ENCODE peak calls at places on chromosomes 3 and 15, in ten cellular contexts. D, M, B, J, C, Y, T, G, I and E are unnamed samples.

GRCh38 chr15:72272213-72272996 is at the start of gene PARP6:
- DNase-seq in T (peak), D (peak), Y (peak), J (peak), M (peak), I (peak), C (peak), B (peak), G (peak), E (peak)

GRCh38 chr3:69143605-69144004 is 21.2 kb upstream of the LMOD3 start:
- DNase-seq in D (no peak), G (peak), C (no peak), I (peak), J (no peak), B (peak), Y (no peak), M (no peak), T (no peak), E (no peak)

GRCh38 chr3:11554236-11554610 is 89.5 kb downstream of the VGLL4 start:
- DNase-seq in J (peak), Y (no peak), D (no peak), M (peak), T (peak), I (no peak), B (no peak), C (no peak), G (no peak), E (no peak)

GRCh38 chr15:100256096-100256984 is 85.4 kb downstream of the ADAMTS17 start:
- DNase-seq in B (no peak), I (no peak), M (no peak), T (no peak), Y (no peak), C (no peak), D (no peak), J (no peak), G (no peak), E (no peak)

GRCh38 chr15:98333206-98333605 is 315.1 kb upstream of the IGF1R start:
- DNase-seq in B (no peak), G (no peak), J (no peak), Y (no peak), M (no peak), I (no peak), T (no peak), D (no peak), C (no peak), E (no peak)

GRCh38 chr3:83248454-83248853 is 1487.0 kb upstream of the GBE1 start:
- DNase-seq in T (no peak), I (no peak), B (no peak), C (no peak), J (no peak), Y (no peak), G (no peak), D (no peak), M (no peak), E (no peak)

GRCh38 chr15:48086582-48086981 is 34.2 kb upstream of the SLC24A5 start:
- DNase-seq in T (no peak), C (no peak), D (no peak), J (no peak), B (no peak), Y (no peak), I (no peak), M (no peak), G (peak), E (no peak)

GRCh38 chr3:66336358-66336766 is 115.6 kb downstream of the SLC25A26 start:
- DNase-seq in B (no peak), T (no peak), G (peak), C (peak), J (no peak), Y (no peak), I (no peak), M (no peak), D (no peak), E (no peak)

GRCh38 chr3:33874815-33875214 is 76.4 kb downstream of the PDCD6IP start:
- DNase-seq in M (no peak), C (no peak), G (no peak), B (no peak), D (no peak), J (no peak), T (no peak), I (no peak), Y (no peak), E (no peak)

GRCh38 chr3:12192655-12193484 is 34.2 kb upstream of the TIMP4 start:
- DNase-seq in I (no peak), D (no peak), M (no peak), G (no peak), C (no peak), B (no peak), Y (no peak), J (no peak), T (no peak), E (no peak)

GRCh38 chr15:78171864-78172472 is 22.8 kb downstream of the IDH3A start:
- DNase-seq in I (no peak), D (no peak), M (no peak), B (no peak), Y (no peak), C (no peak), T (no peak), G (no peak), J (no peak), E (no peak)

GRCh38 chr3:45034612-45035252 is 8.6 kb downstream of the CLEC3B start:
- DNase-seq in C (no peak), Y (no peak), M (no peak), I (no peak), T (no peak), D (peak), B (no peak), G (no peak), J (peak), E (no peak)

GRCh38 chr3:138180375-138181029 is 5.8 kb upstream of the DBR1 start:
- DNase-seq in I (peak), D (peak), T (peak), G (peak), C (no peak), B (peak), Y (no peak), J (no peak), M (no peak), E (no peak)